ENCODE peak calls at places on chromosomes 7 and 10, in eight cellular contexts. One of them, this sample, is unnamed.

GRCh38 chr10:16609195-16609594 is 87.5 kb upstream of the C1QL3 start:
- DNase-seq in A549: no peak
- DNase-seq in breast epithelium: no peak
- DNase-seq in HCT116: no peak
- DNase-seq in spleen: no peak
- DNase-seq in uterus: no peak
- DNase-seq in MM.1S: no peak
- DNase-seq in GM23248: no peak
- DNase-seq in this sample: no peak

GRCh38 chr10:131738396-131738735 is 162.4 kb upstream of the PPP2R2D start:
- DNase-seq in HCT116: no peak
- DNase-seq in GM23248: no peak
- DNase-seq in A549: no peak
- DNase-seq in breast epithelium: no peak
- DNase-seq in uterus: no peak
- DNase-seq in spleen: peak; percentile 58
- DNase-seq in MM.1S: no peak
- DNase-seq in this sample: no peak

GRCh38 chr10:100826661-100826982 is 81.2 kb downstream of the PAX2 start:
- DNase-seq in uterus: no peak
- DNase-seq in GM23248: no peak
- DNase-seq in breast epithelium: no peak
- DNase-seq in MM.1S: no peak
- DNase-seq in HCT116: no peak
- DNase-seq in A549: no peak
- DNase-seq in spleen: no peak
- DNase-seq in this sample: no peak

GRCh38 chr10:86647773-86648705 is 6.3 kb upstream of the OPN4 start:
- DNase-seq in uterus: peak; percentile 13
- DNase-seq in A549: no peak
- DNase-seq in spleen: no peak
- DNase-seq in MM.1S: no peak
- DNase-seq in GM23248: peak; percentile 74
- DNase-seq in HCT116: no peak
- DNase-seq in breast epithelium: no peak
- DNase-seq in this sample: no peak

GRCh38 chr7:31892099-31892787 is 178.0 kb downstream of the PDE1C start:
- DNase-seq in uterus: no peak
- DNase-seq in GM23248: no peak
- DNase-seq in HCT116: no peak
- DNase-seq in MM.1S: no peak
- DNase-seq in spleen: no peak
- DNase-seq in breast epithelium: no peak
- DNase-seq in A549: no peak
- DNase-seq in this sample: no peak

GRCh38 chr7:105887569-105888199 is 11.3 kb upstream of the ATXN7L1 start:
- DNase-seq in uterus: no peak
- DNase-seq in MM.1S: no peak
- DNase-seq in spleen: no peak
- DNase-seq in GM23248: no peak
- DNase-seq in breast epithelium: no peak
- DNase-seq in HCT116: no peak
- DNase-seq in A549: no peak
- DNase-seq in this sample: no peak

GRCh38 chr7:16915405-16915804 is 33.6 kb upstream of the AGR3 start:
- DNase-seq in breast epithelium: peak; percentile 86
- DNase-seq in GM23248: peak; percentile 82
- DNase-seq in A549: no peak
- DNase-seq in spleen: no peak
- DNase-seq in uterus: no peak
- DNase-seq in HCT116: peak; percentile 3
- DNase-seq in MM.1S: no peak
- DNase-seq in this sample: no peak

GRCh38 chr7:26709210-26709990 is 155.0 kb downstream of the SKAP2 start:
- DNase-seq in GM23248: no peak
- DNase-seq in HCT116: no peak
- DNase-seq in spleen: no peak
- DNase-seq in breast epithelium: no peak
- DNase-seq in uterus: no peak
- DNase-seq in A549: no peak
- DNase-seq in MM.1S: no peak
- DNase-seq in this sample: no peak

GRCh38 chr10:56583316-56583715 is 222.3 kb upstream of the ZWINT start:
- DNase-seq in breast epithelium: no peak
- DNase-seq in MM.1S: no peak
- DNase-seq in spleen: no peak
- DNase-seq in A549: no peak
- DNase-seq in uterus: no peak
- DNase-seq in HCT116: no peak
- DNase-seq in GM23248: no peak
- DNase-seq in this sample: no peak

GRCh38 chr7:50262916-50263690 is 41.4 kb upstream of the IKZF1 start:
- DNase-seq in spleen: no peak
- DNase-seq in breast epithelium: no peak
- DNase-seq in HCT116: no peak
- DNase-seq in A549: no peak
- DNase-seq in MM.1S: peak; percentile 19
- DNase-seq in uterus: no peak
- DNase-seq in GM23248: no peak
- DNase-seq in this sample: no peak

GRCh38 chr7:3648276-3648675 is 347.2 kb downstream of the SDK1 start:
- DNase-seq in uterus: no peak
- DNase-seq in GM23248: no peak
- DNase-seq in HCT116: no peak
- DNase-seq in spleen: no peak
- DNase-seq in MM.1S: no peak
- DNase-seq in breast epithelium: no peak
- DNase-seq in A549: no peak
- DNase-seq in this sample: no peak

GRCh38 chr10:97004591-97004990 is 172.5 kb downstream of the LCOR start:
- DNase-seq in A549: no peak
- DNase-seq in uterus: no peak
- DNase-seq in HCT116: no peak
- DNase-seq in spleen: no peak
- DNase-seq in MM.1S: no peak
- DNase-seq in breast epithelium: no peak
- DNase-seq in GM23248: no peak
- DNase-seq in this sample: no peak

GRCh38 chr7:133448012-133448411 is 195.1 kb downstream of the EXOC4 start:
- DNase-seq in spleen: no peak
- DNase-seq in MM.1S: no peak
- DNase-seq in A549: no peak
- DNase-seq in GM23248: no peak
- DNase-seq in uterus: no peak
- DNase-seq in HCT116: no peak
- DNase-seq in breast epithelium: no peak
- DNase-seq in this sample: no peak

GRCh38 chr7:130932088-130932487 is 198.1 kb upstream of the KLF14 start:
- DNase-seq in MM.1S: no peak
- DNase-seq in uterus: no peak
- DNase-seq in spleen: no peak
- DNase-seq in GM23248: no peak
- DNase-seq in HCT116: no peak
- DNase-seq in A549: no peak
- DNase-seq in breast epithelium: no peak
- DNase-seq in this sample: no peak

GRCh38 chr10:4283841-4284610 is 499.0 kb upstream of the KLF6 start:
- DNase-seq in GM23248: peak; percentile 59
- DNase-seq in breast epithelium: peak; percentile 44
- DNase-seq in MM.1S: no peak
- DNase-seq in HCT116: no peak
- DNase-seq in A549: no peak
- DNase-seq in spleen: no peak
- DNase-seq in uterus: peak; percentile 77
- DNase-seq in this sample: no peak

GRCh38 chr10:4279649-4280048 is 494.6 kb upstream of the KLF6 start:
- DNase-seq in HCT116: no peak
- DNase-seq in spleen: no peak
- DNase-seq in MM.1S: no peak
- DNase-seq in uterus: no peak
- DNase-seq in GM23248: no peak
- DNase-seq in A549: no peak
- DNase-seq in breast epithelium: no peak
- DNase-seq in this sample: no peak

GRCh38 chr10:4282496-4282895 is 497.5 kb upstream of the KLF6 start:
- DNase-seq in breast epithelium: no peak
- DNase-seq in HCT116: no peak
- DNase-seq in uterus: no peak
- DNase-seq in GM23248: no peak
- DNase-seq in A549: no peak
- DNase-seq in MM.1S: no peak
- DNase-seq in spleen: no peak
- DNase-seq in this sample: no peak

GRCh38 chr10:4280481-4281206 is 495.6 kb upstream of the KLF6 start:
- DNase-seq in MM.1S: no peak
- DNase-seq in uterus: peak; percentile 40
- DNase-seq in GM23248: peak; percentile 68
- DNase-seq in breast epithelium: no peak
- DNase-seq in A549: no peak
- DNase-seq in HCT116: no peak
- DNase-seq in spleen: no peak
- DNase-seq in this sample: no peak

DNA sequence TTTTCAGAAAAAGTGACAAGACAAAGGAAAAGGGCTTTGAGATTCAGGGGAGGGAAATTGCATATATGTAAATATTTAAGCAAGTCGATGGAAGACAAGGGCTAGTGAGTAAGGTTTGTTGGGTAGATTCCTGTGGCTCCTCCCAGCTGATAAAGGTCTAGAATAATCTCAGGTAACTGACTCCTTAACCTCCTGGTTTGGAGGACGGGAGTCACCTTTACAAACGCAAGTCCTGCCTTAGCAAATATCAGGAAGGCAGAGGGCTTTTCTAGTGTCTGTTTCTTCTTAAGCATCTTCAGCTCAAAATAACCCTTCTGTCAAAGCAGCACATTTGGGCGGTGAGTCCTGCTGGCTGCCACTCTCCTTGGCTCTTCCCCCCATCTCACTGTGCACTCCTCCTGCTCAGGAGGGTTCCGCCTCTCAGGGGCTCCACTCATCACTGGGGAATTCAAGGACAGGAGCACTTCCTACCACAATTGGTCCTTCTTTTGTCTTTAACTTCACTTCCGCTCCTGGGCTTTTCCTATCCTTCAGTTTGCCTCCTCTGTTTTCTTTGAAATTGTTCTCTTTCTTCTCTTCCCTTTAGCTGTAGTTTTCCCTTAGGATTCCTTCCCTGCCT is 496.3 kb upstream of the KLF6 start:
- DNase-seq in breast epithelium: no peak
- DNase-seq in uterus: no peak
- DNase-seq in GM23248: peak; percentile 13
- DNase-seq in MM.1S: no peak
- DNase-seq in spleen: no peak
- DNase-seq in HCT116: no peak
- DNase-seq in A549: no peak
- DNase-seq in this sample: no peak
- H3K4me1 ChIP-seq in breast epithelium: no peaks in the 10 kb centered on the region
- H3K4me1 ChIP-seq in uterus: peaks cover 4% of the 10 kb centered on the region
- H3K4me1 ChIP-seq in GM23248: peaks cover 38% of the 10 kb centered on the region
- H3K4me1 ChIP-seq in MM.1S: no peaks in the 10 kb centered on the region
- H3K4me1 ChIP-seq in spleen: no peaks in the 10 kb centered on the region
- H3K4me1 ChIP-seq in HCT116: peaks cover 22% of the 10 kb centered on the region
- H3K4me1 ChIP-seq in A549: peaks cover 17% of the 10 kb centered on the region
- H3K4me1 ChIP-seq in this sample: no peaks in the 10 kb centered on the region

GRCh38 chr10:31929260-31929985 is 792 bp upstream of the ARHGAP12 start:
- DNase-seq in HCT116: no peak
- DNase-seq in spleen: peak; percentile 91
- DNase-seq in A549: peak; percentile 52
- DNase-seq in GM23248: peak; percentile 73
- DNase-seq in breast epithelium: peak; percentile 67
- DNase-seq in MM.1S: peak; percentile 48
- DNase-seq in uterus: peak; percentile 55
- DNase-seq in this sample: no peak
- H3K27ac ChIP-seq in HCT116: peak overlapping the region; percentile 98
- H3K27ac ChIP-seq in spleen: peak overlapping the region; percentile 97
- H3K27ac ChIP-seq in A549: peak overlapping the region; percentile 99
- H3K27ac ChIP-seq in GM23248: peak overlapping the region; percentile 93
- H3K27ac ChIP-seq in breast epithelium: peak overlapping the region; percentile 98
- H3K27ac ChIP-seq in MM.1S: peak overlapping the region; percentile 31
- H3K27ac ChIP-seq in uterus: peak overlapping the region; percentile 93
- H3K27ac ChIP-seq in this sample: no peak overlapping the region

DNA sequence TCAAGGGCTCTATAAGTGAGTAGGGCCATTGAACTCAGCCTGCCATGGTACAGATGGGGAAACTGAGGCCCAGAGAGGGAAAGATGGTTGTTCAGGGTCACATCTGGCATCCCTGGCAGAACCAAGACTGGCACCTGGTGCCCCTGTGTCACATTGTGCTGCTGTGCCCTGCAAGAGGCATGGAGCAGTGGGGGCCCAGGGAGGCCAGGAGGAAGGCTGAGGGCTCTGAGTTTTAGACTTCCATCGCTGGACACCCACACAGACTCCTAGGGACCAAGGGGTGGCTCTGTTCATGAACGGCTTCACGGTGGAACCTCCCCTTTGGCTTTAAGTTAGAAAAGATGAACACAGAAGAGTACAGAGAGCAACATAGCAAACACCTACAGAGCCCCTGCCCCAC is 66.7 kb upstream of the AQP1 start:
- DNase-seq in uterus: no peak
- DNase-seq in spleen: no peak
- DNase-seq in MM.1S: no peak
- DNase-seq in A549: no peak
- DNase-seq in GM23248: no peak
- DNase-seq in breast epithelium: no peak
- DNase-seq in HCT116: no peak
- DNase-seq in this sample: no peak
- H3K4me1 ChIP-seq in uterus: peaks cover 5% of the 10 kb centered on the region
- H3K4me1 ChIP-seq in spleen: peaks cover 7% of the 10 kb centered on the region
- H3K4me1 ChIP-seq in MM.1S: no peaks in the 10 kb centered on the region
- H3K4me1 ChIP-seq in A549: peaks cover 5% of the 10 kb centered on the region
- H3K4me1 ChIP-seq in GM23248: peaks cover 8% of the 10 kb centered on the region
- H3K4me1 ChIP-seq in breast epithelium: peaks cover 4% of the 10 kb centered on the region
- H3K4me1 ChIP-seq in HCT116: peaks cover 20% of the 10 kb centered on the region
- H3K4me1 ChIP-seq in this sample: no peaks in the 10 kb centered on the region

DNA sequence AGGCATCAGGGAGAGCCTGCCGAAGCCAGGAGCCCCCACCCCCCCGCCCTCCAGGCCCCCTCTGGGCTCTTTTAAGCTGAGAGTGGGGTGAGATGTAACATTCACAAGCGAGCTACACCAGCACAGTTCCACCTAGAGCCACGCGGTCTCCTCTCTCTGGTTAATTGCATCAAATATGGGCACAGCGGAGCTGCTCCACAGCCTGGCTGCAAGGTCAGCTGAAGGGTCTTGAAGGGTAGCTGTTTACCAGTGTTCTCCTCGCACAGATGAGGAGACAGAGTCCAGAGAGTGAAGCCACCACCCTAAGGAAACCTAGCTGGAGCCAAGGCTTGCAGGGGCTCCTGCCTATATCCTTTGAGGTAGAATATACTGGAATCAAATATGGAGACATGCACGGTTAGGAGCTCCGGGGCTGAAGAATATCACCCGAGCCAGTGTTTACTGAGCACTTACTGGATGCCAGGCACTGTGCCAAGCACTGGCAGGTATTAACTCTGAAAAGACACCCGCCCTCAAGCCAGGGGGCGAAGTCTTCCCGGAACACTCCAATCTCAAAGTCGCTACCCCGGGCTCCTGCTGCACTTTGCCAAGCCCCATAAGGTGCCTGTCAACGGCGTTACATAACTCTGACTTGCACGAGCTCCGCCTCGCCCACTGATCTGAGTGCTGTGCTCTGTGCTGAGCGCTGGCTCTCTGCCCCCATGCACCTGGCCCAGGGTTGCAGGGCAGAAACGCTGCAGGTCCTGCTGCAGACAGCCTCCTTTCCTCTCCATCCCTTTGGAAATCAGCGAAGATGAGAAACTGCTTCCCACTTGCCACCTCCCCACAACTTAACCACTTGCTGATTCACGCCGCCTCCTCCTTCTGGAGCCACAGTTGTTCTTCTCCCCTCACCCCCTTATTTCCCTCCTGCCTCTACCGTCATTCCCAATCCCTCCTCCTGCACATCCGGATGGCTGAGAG is 5.4 kb downstream of the CHST15 start:
- DNase-seq in A549: no peak
- DNase-seq in spleen: no peak
- DNase-seq in uterus: no peak
- DNase-seq in breast epithelium: no peak
- DNase-seq in GM23248: no peak
- DNase-seq in HCT116: no peak
- DNase-seq in MM.1S: peak; percentile 26
- DNase-seq in this sample: no peak
- H3K27ac ChIP-seq in A549: no peak overlapping the region
- H3K27ac ChIP-seq in spleen: peak overlapping the region; percentile 77
- H3K27ac ChIP-seq in uterus: no peak overlapping the region
- H3K27ac ChIP-seq in breast epithelium: no peak overlapping the region
- H3K27ac ChIP-seq in GM23248: no peak overlapping the region
- H3K27ac ChIP-seq in HCT116: no peak overlapping the region
- H3K27ac ChIP-seq in MM.1S: peak overlapping the region; percentile 39
- H3K27ac ChIP-seq in this sample: no peak overlapping the region